ENCODE peak calls at places on chromosomes 2 and 18, in ten cellular contexts. E, I, M, F, A, J, W, V, X and R are unnamed samples.
A peak's percentile ranks its signal among the peaks of the same experiment; 100 is the strongest.

GRCh38 chr2:203886579-203887230 is 19.1 kb downstream of the CTLA4 start:
- DNase-seq in E (no peak), I (no peak), M (no peak), F (no peak), A (no peak), J (no peak), W (no peak), V (no peak), X (no peak), R (no peak)

GRCh38 chr2:173076557-173077345 is 1.1 kb downstream of the MAP3K20 start:
- DNase-seq in E (peak; percentile 55), I (no peak), M (peak; percentile 48), F (no peak), A (peak; percentile 26), J (peak; percentile 46), W (peak; percentile 38), V (no peak), X (no peak), R (peak; percentile 46)

GRCh38 chr2:205833874-205834273 is 151.6 kb downstream of the NRP2 start:
- DNase-seq in E (no peak), I (no peak), M (no peak), F (no peak), A (no peak), J (no peak), W (no peak), V (no peak), X (no peak), R (no peak)

GRCh38 chr2:159234868-159235267 is 51.6 kb downstream of the WDSUB1 start:
- DNase-seq in E (no peak), I (no peak), M (no peak), F (no peak), A (no peak), J (no peak), W (no peak), V (no peak), X (no peak), R (no peak)

GRCh38 chr2:225456619-225457260 is 57.2 kb downstream of the NYAP2 start:
- DNase-seq in E (no peak), I (no peak), M (no peak), F (no peak), A (no peak), J (no peak), W (no peak), V (no peak), X (no peak), R (no peak)

GRCh38 chr18:67300498-67300897 is 216.0 kb downstream of the DSEL start:
- DNase-seq in E (no peak), I (no peak), M (no peak), F (no peak), A (no peak), J (peak; percentile 32), W (no peak), V (no peak), X (no peak), R (peak; percentile 15)

GRCh38 chr2:170221317-170222288 is 43.7 kb downstream of the MYO3B start:
- DNase-seq in E (peak; percentile 20), I (no peak), M (no peak), F (no peak), A (peak; percentile 20), J (no peak), W (no peak), V (no peak), X (no peak), R (no peak)

GRCh38 chr2:105494683-105495425 is 96.0 kb upstream of the FHL2 start:
- DNase-seq in E (no peak), I (no peak), M (no peak), F (no peak), A (no peak), J (no peak), W (no peak), V (no peak), X (no peak), R (no peak)

GRCh38 chr18:35436076-35436649 is 59.0 kb upstream of the ZNF396 start:
- DNase-seq in E (peak; percentile 70), I (no peak), M (no peak), F (no peak), A (peak; percentile 13), J (no peak), W (no peak), V (no peak), X (no peak), R (no peak)

GRCh38 chr2:85712261-85712660 is 18.1 kb downstream of the GNLY start:
- DNase-seq in E (no peak), I (no peak), M (no peak), F (no peak), A (no peak), J (no peak), W (no peak), V (no peak), X (no peak), R (no peak)

GRCh38 chr2:109102588-109103233 is 26.3 kb upstream of the SH3RF3 start:
- DNase-seq in E (no peak), I (no peak), M (no peak), F (no peak), A (no peak), J (no peak), W (no peak), V (no peak), X (no peak), R (no peak)

GRCh38 chr2:223835701-223836532 is 1.5 kb downstream of the AP1S3 start:
- DNase-seq in E (no peak), I (no peak), M (peak; percentile 28), F (no peak), A (peak; percentile 44), J (peak; percentile 38), W (no peak), V (no peak), X (no peak), R (no peak)

GRCh38 chr2:167753142-167753541 is 494.3 kb downstream of the STK39 start:
- DNase-seq in E (no peak), I (no peak), M (no peak), F (no peak), A (no peak), J (no peak), W (no peak), V (no peak), X (no peak), R (no peak)

GRCh38 chr18:8797206-8797605 is 91.8 kb downstream of the MTCL1 start:
- DNase-seq in E (peak; percentile 47), I (no peak), M (no peak), F (no peak), A (peak; percentile 31), J (peak; percentile 19), W (no peak), V (no peak), X (no peak), R (no peak)

GRCh38 chr2:42752299-42752698 is 11.6 kb downstream of the OXER1 start:
- DNase-seq in E (no peak), I (no peak), M (no peak), F (no peak), A (no peak), J (no peak), W (no peak), V (no peak), X (no peak), R (no peak)

GRCh38 chr2:69054431-69054830 is 41.5 kb downstream of the ANTXR1 start:
- DNase-seq in E (no peak), I (no peak), M (no peak), F (no peak), A (no peak), J (no peak), W (no peak), V (no peak), X (no peak), R (no peak)

GRCh38 chr2:152348388-152348787 is 13.4 kb downstream of the FMNL2 start:
- DNase-seq in E (no peak), I (no peak), M (no peak), F (no peak), A (no peak), J (peak; percentile 33), W (no peak), V (no peak), X (no peak), R (no peak)

GRCh38 chr2:105469781-105470180 is 70.9 kb upstream of the FHL2 start:
- DNase-seq in E (no peak), I (no peak), M (no peak), F (no peak), A (no peak), J (no peak), W (no peak), V (no peak), X (no peak), R (no peak)

GRCh38 chr2:204691911-204692510 is 146.7 kb downstream of the PARD3B start:
- DNase-seq in E (peak; percentile 83), I (peak; percentile 77), M (peak; percentile 55), F (peak; percentile 82), A (peak; percentile 62), J (peak; percentile 74), W (peak; percentile 53), V (no peak), X (peak; percentile 67), R (peak; percentile 86)

GRCh38 chr2:45570671-45571334 is 40.3 kb downstream of the SRBD1 start:
- DNase-seq in E (peak; percentile 24), I (no peak), M (no peak), F (no peak), A (no peak), J (peak; percentile 32), W (no peak), V (no peak), X (no peak), R (no peak)

GRCh38 chr2:42314892-42315468 is 46.0 kb downstream of the COX7A2L start:
- DNase-seq in E (peak; percentile 92), I (no peak), M (no peak), F (peak; percentile 19), A (peak; percentile 69), J (peak; percentile 78), W (no peak), V (no peak), X (peak; percentile 78), R (peak; percentile 44)

GRCh38 chr18:63161728-63162195 is 157.8 kb downstream of the BCL2 start:
- DNase-seq in E (peak; percentile 87), I (peak; percentile 63), M (peak; percentile 73), F (peak; percentile 82), A (peak; percentile 90), J (peak; percentile 81), W (peak; percentile 59), V (peak; percentile 68), X (peak; percentile 43), R (peak; percentile 94)

GRCh38 chr2:177174456-177174855 is 38.1 kb upstream of the HNRNPA3 start:
- DNase-seq in E (no peak), I (no peak), M (no peak), F (no peak), A (no peak), J (no peak), W (no peak), V (no peak), X (peak; percentile 20), R (no peak)

GRCh38 chr2:40558772-40559171 is 106.9 kb upstream of the SLC8A1 start:
- DNase-seq in E (no peak), I (no peak), M (no peak), F (no peak), A (no peak), J (no peak), W (no peak), V (no peak), X (no peak), R (no peak)

GRCh38 chr2:75053484-75054112 is 95.2 kb downstream of the POLE4 start:
- DNase-seq in E (peak; percentile 26), I (no peak), M (no peak), F (peak; percentile 55), A (peak; percentile 50), J (peak; percentile 48), W (peak; percentile 18), V (no peak), X (no peak), R (peak; percentile 16)

GRCh38 chr2:55498582-55498981 is 20.9 kb upstream of the CFAP36 start:
- DNase-seq in E (no peak), I (no peak), M (no peak), F (peak; percentile 16), A (no peak), J (no peak), W (no peak), V (no peak), X (no peak), R (no peak)

GRCh38 chr18:63882333-63883141 is 5.0 kb upstream of the SERPINB2 start:
- DNase-seq in E (peak; percentile 95), I (no peak), M (no peak), F (peak; percentile 76), A (peak; percentile 79), J (peak; percentile 100), W (no peak), V (no peak), X (peak; percentile 62), R (peak; percentile 65)